ENCODE peak calls at places on chromosomes 2 and 18, in ten cellular contexts. C is prostate gland; S is RWPE2; A is neural progenitor cell; O is vagina; I is H7; R is hepatocyte; T is small intestine; V is GM06990; N is CD8-positive, alpha-beta T cell. F is an unnamed sample.
A peak's percentile ranks its signal among the peaks of the same experiment; 100 is the strongest.

GRCh38 chr2:43199492-43200481 is 26.6 kb downstream of the ZFP36L2 start:
- DNase-seq in C (no peak), S (peak; percentile 84), A (no peak), O (no peak), I (peak; percentile 71), R (peak; percentile 85), T (peak; percentile 76), V (no peak), N (no peak), F (no peak)

GRCh38 chr2:194730266-194730665 is 926.8 kb upstream of the SLC39A10 start:
- DNase-seq in C (no peak), S (no peak), A (no peak), O (no peak), I (no peak), R (no peak), T (no peak), V (no peak), N (no peak), F (no peak)

GRCh38 chr2:231606941-231607340 is 14.3 kb downstream of the TEX44 start:
- DNase-seq in C (no peak), S (no peak), A (no peak), O (no peak), I (no peak), R (peak; percentile 3), T (no peak), V (no peak), N (no peak), F (no peak)

GRCh38 chr2:162125138-162125537 is 26.9 kb downstream of the GCG start:
- DNase-seq in C (no peak), S (no peak), A (peak; percentile 13), O (no peak), I (no peak), R (no peak), T (no peak), V (no peak), N (no peak), F (no peak)

GRCh38 chr2:101827246-101827645 is 129.7 kb downstream of the MAP4K4 start:
- DNase-seq in C (no peak), S (no peak), A (no peak), O (no peak), I (no peak), R (peak; percentile 80), T (no peak), V (no peak), N (no peak), F (peak; percentile 96)

GRCh38 chr2:231929961-231930600 is 3.9 kb upstream of the NPPC start:
- DNase-seq in C (no peak), S (peak; percentile 25), A (peak; percentile 60), O (peak; percentile 91), I (peak; percentile 95), R (no peak), T (no peak), V (peak; percentile 34), N (no peak), F (no peak)

GRCh38 chr2:12619975-12620374 is 96.8 kb upstream of the TRIB2 start:
- DNase-seq in C (no peak), S (no peak), A (no peak), O (no peak), I (no peak), R (no peak), T (no peak), V (no peak), N (no peak), F (peak; percentile 93)

GRCh38 chr2:16664052-16664731 is 1.4 kb downstream of the CYRIA start:
- DNase-seq in C (peak; percentile 83), S (no peak), A (peak; percentile 37), O (no peak), I (peak; percentile 38), R (peak; percentile 70), T (peak; percentile 22), V (peak; percentile 35), N (no peak), F (peak; percentile 93)

GRCh38 chr2:28716265-28716865 is 35.3 kb upstream of the PPP1CB start:
- DNase-seq in C (peak; percentile 93), S (no peak), A (no peak), O (no peak), I (no peak), R (peak; percentile 79), T (peak; percentile 36), V (peak; percentile 28), N (no peak), F (peak; percentile 91)

GRCh38 chr2:32262105-32262504 is 2.6 kb downstream of the NLRC4 start:
- DNase-seq in C (no peak), S (no peak), A (no peak), O (no peak), I (no peak), R (no peak), T (no peak), V (no peak), N (no peak), F (no peak)

GRCh38 chr2:46878886-46879285 is 36.7 kb downstream of the MCFD2 start:
- DNase-seq in C (no peak), S (no peak), A (peak; percentile 22), O (no peak), I (peak; percentile 54), R (no peak), T (no peak), V (no peak), N (no peak), F (no peak)

GRCh38 chr2:131104487-131105155 is 515 bp upstream of the PLEKHB2 start:
- DNase-seq in C (no peak), S (peak; percentile 69), A (no peak), O (no peak), I (no peak), R (peak; percentile 85), T (peak; percentile 89), V (no peak), N (no peak), F (peak; percentile 39)

GRCh38 chr2:3122525-3122924 is 255.1 kb downstream of the EIPR1 start:
- DNase-seq in C (no peak), S (no peak), A (no peak), O (no peak), I (no peak), R (no peak), T (no peak), V (no peak), N (no peak), F (no peak)

GRCh38 chr2:201183373-201183742 is 417 bp downstream of the CASP10 start:
- DNase-seq in C (no peak), S (no peak), A (no peak), O (no peak), I (no peak), R (no peak), T (no peak), V (no peak), N (no peak), F (no peak)

GRCh38 chr18:48408727-48409590 is at the start of gene ZBTB7C:
- DNase-seq in C (no peak), S (no peak), A (peak; percentile 86), O (no peak), I (peak; percentile 86), R (peak; percentile 69), T (peak; percentile 30), V (peak; percentile 15), N (no peak), F (no peak)
- H3K27me3 ChIP-seq in C (no peaks in the 10 kb centered on the region), S (peaks cover 36% of the 10 kb centered on the region), A (peaks cover 87% of the 10 kb centered on the region), O (no peaks in the 10 kb centered on the region), I (peaks cover 64% of the 10 kb centered on the region), R (peaks cover 59% of the 10 kb centered on the region), T (peaks cover 6% of the 10 kb centered on the region), V (peaks cover 5% of the 10 kb centered on the region), N (peaks cover 12% of the 10 kb centered on the region), F (peaks cover 51% of the 10 kb centered on the region)

GRCh38 chr2:241809383-241810303 is 650 bp downstream of the NEU4 start:
- DNase-seq in C (no peak), S (no peak), A (no peak), O (peak; percentile 93), I (peak; percentile 68), R (no peak), T (no peak), V (no peak), N (no peak), F (no peak)
- H3K4me3 ChIP-seq in C (no peak overlapping the region), S (no peak overlapping the region), A (no peak overlapping the region), O (no peak overlapping the region), I (no peak overlapping the region), R (no peak overlapping the region), T (peak overlapping the region; percentile 71), V (no peak overlapping the region), N (no peak overlapping the region), F (no peak overlapping the region)

GRCh38 chr2:133304344-133304743 is 263.9 kb downstream of the NCKAP5 start:
- DNase-seq in C (no peak), S (no peak), A (no peak), O (no peak), I (no peak), R (no peak), T (no peak), V (no peak), N (no peak), F (no peak)
- H3K27me3 ChIP-seq in C (no peaks in the 10 kb centered on the region), S (no peaks in the 10 kb centered on the region), A (no peaks in the 10 kb centered on the region), O (no peaks in the 10 kb centered on the region), I (no peaks in the 10 kb centered on the region), R (no peaks in the 10 kb centered on the region), T (no peaks in the 10 kb centered on the region), V (no peaks in the 10 kb centered on the region), N (no peaks in the 10 kb centered on the region), F (no peaks in the 10 kb centered on the region)

GRCh38 chr2:137964859-137965459 is 686 bp downstream of the HNMT start:
- DNase-seq in C (no peak), S (no peak), A (no peak), O (no peak), I (no peak), R (no peak), T (no peak), V (no peak), N (no peak), F (no peak)

GRCh38 chr2:137966043-137966442 is 1.8 kb downstream of the HNMT start:
- DNase-seq in C (no peak), S (no peak), A (no peak), O (no peak), I (no peak), R (no peak), T (no peak), V (no peak), N (no peak), F (no peak)

GRCh38 chr2:137961602-137962001 is 2.7 kb upstream of the HNMT start:
- DNase-seq in C (no peak), S (no peak), A (no peak), O (no peak), I (no peak), R (no peak), T (no peak), V (no peak), N (no peak), F (no peak)

GRCh38 chr2:137964066-137964858 is at the start of gene HNMT:
- DNase-seq in C (peak; percentile 47), S (no peak), A (peak; percentile 55), O (no peak), I (no peak), R (peak; percentile 71), T (peak; percentile 92), V (no peak), N (no peak), F (peak; percentile 55)

GRCh38 chr2:137963535-137964065 is 673 bp upstream of the HNMT start:
- DNase-seq in C (no peak), S (no peak), A (no peak), O (no peak), I (no peak), R (peak; percentile 12), T (peak; percentile 39), V (no peak), N (no peak), F (no peak)
- H3K4me3 ChIP-seq in C (peak overlapping the region; percentile 46), S (no peak overlapping the region), A (no peak overlapping the region), O (peak overlapping the region; percentile 48), I (no peak overlapping the region), R (peak overlapping the region; percentile 1), T (peak overlapping the region; percentile 51), V (no peak overlapping the region), N (no peak overlapping the region), F (no peak overlapping the region)